ENCODE peak calls at places on chromosomes 1 and 21, in nine cellular contexts. D is stimulated activated CD4-positive, alpha-beta T cell treated with anti-CD3 and anti-CD28 coated beads, Interleukin-1b, Interleukin-23, amount 100 ng/mL, for 24 hours; U is lung microvascular endothelial cell; G is AML-193; N is heart left ventricle; C is AG20443; P is SHP77 treated with DMSO at 0.1 percent for 48 hours; S is brain microvascular endothelial cell; A is non-pigmented ciliary epithelial cell. V is an unnamed sample.

GRCh38 chr1:173122958-173123852 is 72.5 kb upstream of the TNFSF18 start:
- DNase-seq in D (no peak), U (peak), G (peak), N (peak), C (peak), P (no peak), S (peak), A (peak), V (peak)

GRCh38 chr1:240492832-240493440 is 119.0 kb downstream of the GREM2 start:
- DNase-seq in D (no peak), U (no peak), G (no peak), N (no peak), C (no peak), P (no peak), S (peak), A (no peak), V (peak)

GRCh38 chr1:77986810-77987209 is 7.9 kb upstream of the FUBP1 start:
- DNase-seq in D (no peak), U (no peak), G (no peak), N (no peak), C (no peak), P (no peak), S (no peak), A (no peak), V (no peak)

GRCh38 chr1:214463596-214463995 is 87.8 kb downstream of the PTPN14 start:
- DNase-seq in D (no peak), U (no peak), G (no peak), N (no peak), C (no peak), P (no peak), S (no peak), A (no peak), V (no peak)

GRCh38 chr1:232844791-232845190 is 39.6 kb downstream of the MAP10 start:
- DNase-seq in D (no peak), U (no peak), G (no peak), N (no peak), C (no peak), P (no peak), S (peak), A (no peak), V (peak)

GRCh38 chr21:41358193-41359166 is 3.3 kb upstream of the MX2 start:
- DNase-seq in D (no peak), U (no peak), G (no peak), N (no peak), C (no peak), P (no peak), S (no peak), A (no peak), V (no peak)

GRCh38 chr1:6261615-6261995 is 707 bp upstream of the GPR153 start:
- DNase-seq in D (no peak), U (no peak), G (no peak), N (no peak), C (no peak), P (no peak), S (no peak), A (no peak), V (no peak)

GRCh38 chr1:98203461-98203860 is 282.6 kb upstream of the DPYD start:
- DNase-seq in D (no peak), U (no peak), G (no peak), N (no peak), C (no peak), P (no peak), S (peak), A (no peak), V (peak)

GRCh38 chr1:210239295-210240155 is 6.9 kb downstream of the SERTAD4 start:
- DNase-seq in D (no peak), U (peak), G (no peak), N (no peak), C (peak), P (peak), S (peak), A (peak), V (peak)

GRCh38 chr1:232486454-232487202 is 143.3 kb downstream of the SIPA1L2 start:
- DNase-seq in D (no peak), U (no peak), G (no peak), N (no peak), C (no peak), P (no peak), S (no peak), A (no peak), V (peak)

GRCh38 chr1:164767257-164768044 is 208.5 kb downstream of the PBX1 start:
- DNase-seq in D (no peak), U (no peak), G (no peak), N (no peak), C (peak), P (no peak), S (peak), A (peak), V (peak)

GRCh38 chr21:33949516-33950424 is 34.2 kb upstream of the ATP5PO start:
- DNase-seq in D (no peak), U (no peak), G (no peak), N (no peak), C (no peak), P (no peak), S (no peak), A (no peak), V (no peak)

GRCh38 chr1:74611887-74612286 is 61.7 kb downstream of the ERICH3 start:
- DNase-seq in D (no peak), U (no peak), G (no peak), N (no peak), C (no peak), P (no peak), S (no peak), A (no peak), V (no peak)

GRCh38 chr1:24119489-24119858 is 7.5 kb upstream of the MYOM3 start:
- DNase-seq in D (no peak), U (no peak), G (no peak), N (no peak), C (no peak), P (no peak), S (no peak), A (no peak), V (no peak)

GRCh38 chr21:38679531-38679930 is 126.2 kb upstream of the ETS2 start:
- DNase-seq in D (no peak), U (peak), G (peak), N (no peak), C (peak), P (no peak), S (peak), A (peak), V (peak)

GRCh38 chr1:159197767-159198557 is 6.7 kb upstream of the ACKR1 start:
- DNase-seq in D (peak), U (peak), G (peak), N (peak), C (peak), P (peak), S (peak), A (peak), V (peak)

GRCh38 chr1:187566371-187566770 is 737.6 kb downstream of the PLA2G4A start:
- DNase-seq in D (no peak), U (no peak), G (no peak), N (no peak), C (no peak), P (no peak), S (no peak), A (no peak), V (peak)